ENCODE peak calls at places on chromosomes 6 and 20, in four cellular contexts. R, U, C and B are unnamed samples.

GRCh38 chr6:22149081-22149480 is 147.8 kb downstream of the PRL start:
- DNase-seq in R (no peak), U (no peak), C (no peak), B (no peak)

GRCh38 chr6:139392834-139393233 is 18.4 kb upstream of the CITED2 start:
- DNase-seq in R (no peak), U (no peak), C (peak), B (no peak)

GRCh38 chr20:31473331-31474096 is 1.4 kb downstream of the DEFB124 start:
- DNase-seq in R (no peak), U (no peak), C (peak), B (no peak)

GRCh38 chr6:90078513-90079289 is 184.4 kb downstream of the GJA10 start:
- DNase-seq in R (no peak), U (no peak), C (no peak), B (no peak)

GRCh38 chr20:33835773-33836172 is 24.6 kb downstream of the CHMP4B start:
- DNase-seq in R (no peak), U (no peak), C (no peak), B (no peak)

GRCh38 chr20:15061955-15062354 is 724.5 kb upstream of the FLRT3 start:
- DNase-seq in R (no peak), U (no peak), C (no peak), B (no peak)

GRCh38 chr6:146901940-146902816 is 302.0 kb upstream of the STXBP5 start:
- DNase-seq in R (no peak), U (no peak), C (no peak), B (no peak)

GRCh38 chr20:1401431-1401907 is 8.6 kb upstream of the FKBP1A start:
- DNase-seq in R (no peak), U (no peak), C (no peak), B (no peak)

GRCh38 chr20:16104783-16105182 is 468.5 kb downstream of the KIF16B start:
- DNase-seq in R (no peak), U (no peak), C (no peak), B (no peak)

GRCh38 chr20:57292611-57293010 is 26.2 kb upstream of the BMP7 start:
- DNase-seq in R (no peak), U (no peak), C (no peak), B (no peak)

GRCh38 chr20:17530716-17531536 is at the start of gene BFSP1:
- DNase-seq in R (peak), U (peak), C (peak), B (peak)

GRCh38 chr6:33592595-33593413 is 12.7 kb upstream of the BAK1 start:
- DNase-seq in R (no peak), U (no peak), C (no peak), B (peak)

GRCh38 chr20:63740070-63740500 is 509 bp downstream of the SLC2A4RG start:
- DNase-seq in R (peak), U (peak), C (peak), B (no peak)

GRCh38 chr6:122770835-122771601 is 8.5 kb upstream of the FABP7 start:
- DNase-seq in R (no peak), U (no peak), C (no peak), B (no peak)

GRCh38 chr6:41560440-41561192 is 14.4 kb downstream of the FOXP4 start:
- DNase-seq in R (peak), U (no peak), C (no peak), B (no peak)

GRCh38 chr20:42277203-42277602 is 659.0 kb upstream of the CHD6 start:
- DNase-seq in R (no peak), U (no peak), C (no peak), B (no peak)

GRCh38 chr6:154938245-154938583 is 56.9 kb upstream of the TIAM2 start:
- DNase-seq in R (no peak), U (no peak), C (no peak), B (no peak)

GRCh38 chr20:32108814-32109391 is 611 bp upstream of the TM9SF4 start:
- DNase-seq in R (no peak), U (no peak), C (no peak), B (no peak)

GRCh38 chr20:25356294-25356933 is 34.2 kb downstream of the ABHD12 start:
- DNase-seq in R (no peak), U (no peak), C (no peak), B (peak)